ENCODE peak calls at places on chromosomes 3 and 15, in five cellular contexts. S is cardiac muscle cell, N is HepG2, W is brain microvascular endothelial cell, X is stomach. K is an unnamed sample.

GRCh38 chr3:102979202-102979601 is 544.4 kb downstream of the ZPLD1 start:
- DNase-seq in S (no peak), N (no peak), W (no peak), X (no peak), K (no peak)

GRCh38 chr3:58432905-58433304 is 727 bp downstream of the PDHB start:
- DNase-seq in S (no peak), N (no peak), W (no peak), X (no peak), K (no peak)

GRCh38 chr3:40851836-40852235 is 327.1 kb downstream of the ZNF621 start:
- DNase-seq in S (no peak), N (no peak), W (no peak), X (no peak), K (no peak)

GRCh38 chr15:57586661-57587404 is 4.9 kb upstream of the MYZAP start:
- DNase-seq in S (no peak), N (no peak), W (no peak), X (no peak), K (no peak)

GRCh38 chr3:101996832-101997231 is 147.5 kb downstream of the NFKBIZ start:
- DNase-seq in S (no peak), N (no peak), W (no peak), X (no peak), K (no peak)

GRCh38 chr3:38707730-38708129 is 58.2 kb upstream of the SCN5A start:
- DNase-seq in S (no peak), N (peak; percentile 5), W (no peak), X (no peak), K (no peak)

GRCh38 chr3:129549006-129549800 is 6.2 kb downstream of the H1-8 start:
- DNase-seq in S (no peak), N (no peak), W (no peak), X (no peak), K (no peak)

GRCh38 chr3:126850370-126851085 is 132.4 kb upstream of the PLXNA1 start:
- DNase-seq in S (peak; percentile 77), N (peak; percentile 85), W (peak; percentile 57), X (no peak), K (peak; percentile 67)

GRCh38 chr3:71488882-71489281 is 94.6 kb downstream of the FOXP1 start:
- DNase-seq in S (no peak), N (no peak), W (no peak), X (no peak), K (no peak)

GRCh38 chr3:128378631-128379347 is 87.9 kb downstream of the DNAJB8 start:
- DNase-seq in S (peak; percentile 38), N (no peak), W (peak; percentile 24), X (no peak), K (no peak)

GRCh38 chr3:56976666-56977560 is 83.6 kb upstream of the SPATA12 start:
- DNase-seq in S (peak; percentile 85), N (no peak), W (peak; percentile 18), X (no peak), K (no peak)

GRCh38 chr15:94203321-94203720 is 28.0 kb upstream of the MCTP2 start:
- DNase-seq in S (no peak), N (no peak), W (no peak), X (no peak), K (no peak)

GRCh38 chr15:94199725-94200124 is 31.6 kb upstream of the MCTP2 start:
- DNase-seq in S (no peak), N (no peak), W (no peak), X (no peak), K (no peak)

GRCh38 chr15:94193906-94194305 is 37.5 kb upstream of the MCTP2 start:
- DNase-seq in S (no peak), N (no peak), W (no peak), X (no peak), K (no peak)

GRCh38 chr15:94196536-94196935 is 34.8 kb upstream of the MCTP2 start:
- DNase-seq in S (no peak), N (no peak), W (no peak), X (no peak), K (no peak)

DNA sequence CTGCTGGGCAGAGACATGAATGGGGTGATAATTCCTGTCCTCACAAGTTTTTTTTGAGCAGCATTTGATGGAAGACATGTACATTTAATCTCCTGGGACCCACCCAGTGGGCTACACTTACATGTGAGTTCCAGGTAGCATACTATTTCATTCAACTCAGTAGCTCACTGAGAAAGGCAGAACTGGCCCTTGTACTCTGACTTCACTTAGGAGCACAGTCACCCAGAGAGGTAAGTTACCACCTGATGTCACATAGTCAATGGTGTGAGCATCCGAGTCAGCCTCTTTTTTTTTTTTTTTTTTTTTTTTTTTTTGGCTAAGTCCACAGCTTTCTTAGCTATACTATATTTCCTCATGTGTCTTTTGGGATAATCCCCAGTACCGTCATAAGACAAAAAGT is 32.7 kb upstream of the MCTP2 start:
- DNase-seq in S (no peak), N (no peak), W (no peak), X (no peak), K (no peak)
- H3K27me3 ChIP-seq in S (no peaks in the 10 kb centered on the region), N (no peaks in the 10 kb centered on the region), W (no peaks in the 10 kb centered on the region), X (no peaks in the 10 kb centered on the region), K (no peaks in the 10 kb centered on the region)

GRCh38 chr3:124034809-124035152 is 42.9 kb upstream of the ROPN1 start:
- DNase-seq in S (no peak), N (no peak), W (no peak), X (no peak), K (no peak)

GRCh38 chr3:124034016-124034808 is 42.3 kb upstream of the ROPN1 start:
- DNase-seq in S (peak; percentile 10), N (no peak), W (no peak), X (no peak), K (peak; percentile 66)

GRCh38 chr3:124033360-124034015 is 41.6 kb upstream of the ROPN1 start:
- DNase-seq in S (no peak), N (no peak), W (no peak), X (no peak), K (peak; percentile 66)

GRCh38 chr3:124032881-124033359 is 41.0 kb upstream of the ROPN1 start:
- DNase-seq in S (peak; percentile 90), N (peak; percentile 51), W (peak; percentile 68), X (peak; percentile 84), K (peak; percentile 91)

GRCh38 chr3:124032351-124032880 is 40.5 kb upstream of the ROPN1 start:
- DNase-seq in S (peak; percentile 58), N (no peak), W (no peak), X (no peak), K (no peak)
- H3K4me3 ChIP-seq in S (peak overlapping the region; percentile 46), N (peak overlapping the region; percentile 70), W (peak overlapping the region; percentile 57), X (peak overlapping the region; percentile 67), K (peak overlapping the region; percentile 68)

GRCh38 chr15:91801836-91802534 is 51.5 kb upstream of the SLCO3A1 start:
- DNase-seq in S (no peak), N (no peak), W (no peak), X (no peak), K (no peak)

GRCh38 chr15:91807122-91807521 is 46.4 kb upstream of the SLCO3A1 start:
- DNase-seq in S (no peak), N (no peak), W (no peak), X (no peak), K (no peak)

GRCh38 chr15:91803260-91803659 is 50.2 kb upstream of the SLCO3A1 start:
- DNase-seq in S (no peak), N (no peak), W (no peak), X (no peak), K (no peak)
- H3K27me3 ChIP-seq in S (no peaks in the 10 kb centered on the region), N (no peaks in the 10 kb centered on the region), W (no peaks in the 10 kb centered on the region), X (peaks cover 3% of the 10 kb centered on the region), K (peaks cover 3% of the 10 kb centered on the region)

GRCh38 chr3:36969540-36970432 is 23.1 kb downstream of the EPM2AIP1 start:
- DNase-seq in S (peak; percentile 46), N (peak; percentile 73), W (peak; percentile 90), X (no peak), K (no peak)
- H3K4me3 ChIP-seq in S (no peak overlapping the region), N (no peak overlapping the region), W (no peak overlapping the region), X (no peak overlapping the region), K (no peak overlapping the region)

GRCh38 chr15:89365457-89366055 is 30.9 kb upstream of the POLG start:
- DNase-seq in S (no peak), N (no peak), W (no peak), X (no peak), K (no peak)
- H3K27me3 ChIP-seq in S (peaks cover 100% of the 10 kb centered on the region), N (peaks cover 15% of the 10 kb centered on the region), W (peaks cover 98% of the 10 kb centered on the region), X (peaks cover 97% of the 10 kb centered on the region), K (peaks cover 98% of the 10 kb centered on the region)

GRCh38 chr15:44882499-44882968 is 74.0 kb upstream of the TERB2 start:
- DNase-seq in S (no peak), N (no peak), W (no peak), X (no peak), K (no peak)

GRCh38 chr15:44879066-44879465 is 77.4 kb upstream of the TERB2 start:
- DNase-seq in S (no peak), N (no peak), W (no peak), X (no peak), K (no peak)

GRCh38 chr15:44883219-44883900 is 73.1 kb upstream of the TERB2 start:
- DNase-seq in S (no peak), N (no peak), W (no peak), X (no peak), K (no peak)
- H3K4me3 ChIP-seq in S (no peak overlapping the region), N (no peak overlapping the region), W (no peak overlapping the region), X (no peak overlapping the region), K (no peak overlapping the region)

DNA sequence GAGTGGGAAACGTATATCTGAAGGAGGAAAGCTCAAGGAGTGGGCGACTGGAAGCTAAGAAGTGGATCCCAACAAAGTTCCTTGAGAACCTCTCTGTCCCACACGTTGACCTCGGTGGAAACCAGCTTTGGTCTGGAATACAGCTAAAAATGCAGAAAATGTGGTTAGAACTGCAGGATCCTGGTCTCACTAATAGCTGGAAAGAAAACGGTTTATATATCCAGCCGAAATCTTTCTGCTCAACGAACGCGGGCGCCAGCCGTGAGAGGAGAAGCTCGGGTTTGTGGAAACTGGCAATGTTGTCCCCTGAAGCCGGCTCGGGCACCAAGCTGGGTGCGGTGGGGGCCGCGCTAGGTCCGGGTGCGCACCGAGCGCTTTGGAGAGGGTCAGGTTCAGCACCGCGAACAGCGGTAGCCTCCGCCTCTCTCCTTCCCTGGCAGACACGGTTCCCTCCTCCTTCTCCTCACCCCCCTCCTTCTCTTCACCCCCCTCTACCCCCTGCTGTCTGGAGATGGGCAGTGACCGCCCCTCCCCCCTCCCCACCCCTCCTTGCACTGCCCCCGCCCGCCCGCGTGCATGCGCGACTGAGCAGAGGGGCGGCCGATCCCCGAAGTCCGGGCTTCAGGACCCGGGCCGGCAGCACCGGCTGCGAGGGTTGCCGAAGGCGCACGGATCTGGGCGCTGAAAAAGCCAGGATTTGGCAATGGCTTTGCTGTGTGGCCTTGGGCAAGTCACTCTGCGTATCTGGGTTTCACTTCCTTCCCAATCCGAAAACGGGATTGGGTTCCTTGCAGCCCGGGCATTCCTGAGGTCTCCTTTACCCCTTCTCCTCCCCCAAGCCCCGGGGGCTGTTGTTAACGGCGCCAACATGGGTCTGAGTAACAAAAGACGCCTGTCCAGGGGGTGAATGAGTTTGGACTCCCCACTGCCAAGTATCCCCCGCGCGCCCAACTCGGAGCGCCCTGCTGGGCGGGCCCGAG is at the start of gene SKOR1:
- DNase-seq in S (peak; percentile 57), N (no peak), W (peak; percentile 22), X (no peak), K (peak; percentile 65)
- H3K27me3 ChIP-seq in S (peaks cover 100% of the 10 kb centered on the region), N (peaks cover 15% of the 10 kb centered on the region), W (peaks cover 96% of the 10 kb centered on the region), X (peaks cover 100% of the 10 kb centered on the region), K (peaks cover 100% of the 10 kb centered on the region)

K was measured in upper lobe of right lung.